ENCODE peak calls at places on chromosomes 16 and 17, in five cellular contexts. Y is GM10248, Z is body of pancreas, L is choroid plexus epithelial cell, U is tibial artery. W is an unnamed sample.

GRCh38 chr16:54361813-54362212 is 75.2 kb upstream of the IRX3 start:
- DNase-seq in U (no peak), Z (no peak), L (no peak), Y (no peak), W (no peak)

GRCh38 chr16:49560018-49560830 is 186.6 kb downstream of the C16orf78 start:
- DNase-seq in U (peak; percentile 52), Z (no peak), L (no peak), Y (no peak), W (no peak)

GRCh38 chr16:79372504-79373184 is 227.9 kb downstream of the MAF start:
- DNase-seq in L (peak; percentile 89), Z (no peak), U (no peak), Y (no peak), W (peak; percentile 94)

GRCh38 chr17:63696381-63696961 is 3.5 kb downstream of the LIMD2 start:
- DNase-seq in Y (peak; percentile 52), U (no peak), L (peak; percentile 49), Z (no peak), W (peak; percentile 31)

GRCh38 chr16:6643083-6643686 is 689.5 kb upstream of the RBFOX1 start:
- DNase-seq in Y (peak; percentile 22), L (peak; percentile 73), U (peak; percentile 55), Z (peak; percentile 28), W (peak; percentile 56)

GRCh38 chr16:47858333-47859067 is 297.3 kb downstream of the ABCC12 start:
- DNase-seq in L (peak; percentile 21), U (no peak), Y (no peak), Z (no peak), W (peak; percentile 23)

GRCh38 chr17:31533546-31534155 is 142.2 kb downstream of the RAB11FIP4 start:
- DNase-seq in U (no peak), Z (no peak), L (peak; percentile 71), Y (no peak), W (peak; percentile 70)

GRCh38 chr17:74519951-74520553 is 11.2 kb downstream of the CD300LB start:
- DNase-seq in L (no peak), Z (no peak), Y (peak; percentile 33), U (peak; percentile 46), W (no peak)

GRCh38 chr16:64585367-64585766 is 536.5 kb downstream of the CDH11 start:
- DNase-seq in Y (no peak), L (no peak), Z (no peak), U (no peak), W (no peak)

GRCh38 chr17:13462161-13462560 is 139.6 kb downstream of the HS3ST3A1 start:
- DNase-seq in U (no peak), Y (no peak), L (peak; percentile 27), Z (no peak), W (no peak)

GRCh38 chr17:289409-289808 is 63.2 kb downstream of the RPH3AL start:
- DNase-seq in Y (no peak), Z (peak; percentile 10), L (no peak), U (peak; percentile 6), W (no peak)

GRCh38 chr17:72456026-72456569 is 335.3 kb downstream of the SOX9 start:
- DNase-seq in Z (peak; percentile 54), Y (no peak), L (peak; percentile 40), U (no peak), W (peak; percentile 80)

GRCh38 chr16:88553739-88554138 is 16.5 kb upstream of the ZC3H18 start:
- DNase-seq in L (no peak), U (no peak), Y (no peak), Z (no peak), W (no peak)

GRCh38 chr17:64064331-64064730 is 43.9 kb upstream of the ICAM2 start:
- DNase-seq in U (no peak), Y (no peak), L (no peak), Z (peak; percentile 71), W (no peak)

GRCh38 chr17:6437956-6438355 is 3.0 kb upstream of the AIPL1 start:
- DNase-seq in Z (no peak), U (no peak), L (no peak), Y (no peak), W (no peak)

GRCh38 chr17:65542595-65542994 is 18.9 kb downstream of the AXIN2 start:
- DNase-seq in Y (no peak), U (no peak), Z (no peak), L (no peak), W (no peak)

GRCh38 chr17:17783121-17783824 is 53.5 kb downstream of the SREBF1 start:
- DNase-seq in Z (peak; percentile 81), Y (peak; percentile 79), L (peak; percentile 36), U (no peak), W (peak; percentile 58)

GRCh38 chr17:27276653-27277156 is 17.2 kb upstream of the WSB1 start:
- DNase-seq in U (no peak), L (no peak), Y (no peak), Z (no peak), W (no peak)

GRCh38 chr17:7296189-7296861 is 1.9 kb upstream of the YBX2 start:
- DNase-seq in Z (peak; percentile 84), U (peak; percentile 74), Y (peak; percentile 87), L (peak; percentile 78), W (peak; percentile 73)

GRCh38 chr16:63461248-63461841 is 1425.1 kb upstream of the CDH8 start:
- DNase-seq in L (peak; percentile 62), Y (no peak), U (no peak), Z (no peak), W (peak; percentile 58)

GRCh38 chr17:72659811-72660210 is 432.7 kb downstream of the SLC39A11 start:
- DNase-seq in Y (no peak), L (no peak), Z (no peak), U (no peak), W (no peak)

GRCh38 chr16:75702247-75702646 is 986 bp upstream of the DUXB start:
- DNase-seq in L (no peak), Z (no peak), U (no peak), Y (no peak), W (peak; percentile 47)

GRCh38 chr16:65783709-65784474 is 582.6 kb upstream of the CDH5 start:
- DNase-seq in Y (no peak), L (peak; percentile 34), Z (no peak), U (no peak), W (no peak)

GRCh38 chr16:10729649-10730048 is 14.0 kb upstream of the NUBP1 start:
- DNase-seq in Z (no peak), Y (no peak), U (no peak), L (peak; percentile 11), W (peak; percentile 92)

GRCh38 chr16:84150926-84151325 is 5.8 kb downstream of the DNAAF1 start:
- DNase-seq in L (no peak), Z (no peak), Y (no peak), U (no peak), W (no peak)

GRCh38 chr16:56931253-56931768 is 631 bp upstream of the HERPUD1 start:
- DNase-seq in L (no peak), Y (peak; percentile 80), U (peak; percentile 31), Z (no peak), W (no peak)

GRCh38 chr17:14198575-14198974 is 38.1 kb downstream of the CDRT15 start:
- DNase-seq in U (no peak), Z (no peak), Y (no peak), L (no peak), W (no peak)

GRCh38 chr17:17041018-17041521 is 1.2 kb upstream of the MPRIP start:
- DNase-seq in L (no peak), Y (no peak), Z (peak; percentile 83), U (peak; percentile 20), W (peak; percentile 24)

GRCh38 chr16:48101069-48101674 is 54.6 kb downstream of the ABCC12 start:
- DNase-seq in Y (peak; percentile 76), L (no peak), U (no peak), Z (peak; percentile 63), W (peak; percentile 55)

GRCh38 chr17:5580367-5580766 is 3.9 kb downstream of the NLRP1 start:
- DNase-seq in Y (no peak), L (peak; percentile 23), U (no peak), Z (no peak), W (peak; percentile 26)

GRCh38 chr17:27603870-27604794 is 26.9 kb upstream of the LGALS9 start:
- DNase-seq in U (no peak), Z (peak; percentile 55), Y (no peak), L (no peak), W (no peak)

GRCh38 chr16:30096862-30097563 is 1.0 kb upstream of the YPEL3 start:
- DNase-seq in U (no peak), Y (no peak), Z (no peak), L (no peak), W (no peak)

GRCh38 chr17:65638221-65638940 is 76.9 kb upstream of the AXIN2 start:
- DNase-seq in Z (no peak), U (no peak), L (peak; percentile 71), Y (no peak), W (no peak)

GRCh38 chr17:47907932-47908562 is 12.0 kb downstream of the SP2 start:
- DNase-seq in Z (no peak), Y (no peak), U (no peak), L (peak; percentile 32), W (no peak)

GRCh38 chr17:47902039-47902744 is 6.2 kb downstream of the SP2 start:
- DNase-seq in Y (no peak), Z (no peak), L (no peak), U (no peak), W (no peak)

GRCh38 chr17:47901423-47901822 is 5.4 kb downstream of the SP2 start:
- DNase-seq in Z (no peak), U (no peak), L (no peak), Y (no peak), W (no peak)

GRCh38 chr17:47906443-47906842 is 10.4 kb downstream of the SP2 start:
- DNase-seq in L (no peak), Y (no peak), Z (no peak), U (no peak), W (no peak)

GRCh38 chr17:47905221-47905733 is 9.2 kb downstream of the SP2 start:
- DNase-seq in Y (no peak), Z (peak; percentile 73), L (peak; percentile 90), U (peak; percentile 81), W (peak; percentile 33)
- TF ChIP-seq CTCF in Y (no peak), Z (no peak), L (peak; percentile 3), U (no peak), W (no peak)

DNA sequence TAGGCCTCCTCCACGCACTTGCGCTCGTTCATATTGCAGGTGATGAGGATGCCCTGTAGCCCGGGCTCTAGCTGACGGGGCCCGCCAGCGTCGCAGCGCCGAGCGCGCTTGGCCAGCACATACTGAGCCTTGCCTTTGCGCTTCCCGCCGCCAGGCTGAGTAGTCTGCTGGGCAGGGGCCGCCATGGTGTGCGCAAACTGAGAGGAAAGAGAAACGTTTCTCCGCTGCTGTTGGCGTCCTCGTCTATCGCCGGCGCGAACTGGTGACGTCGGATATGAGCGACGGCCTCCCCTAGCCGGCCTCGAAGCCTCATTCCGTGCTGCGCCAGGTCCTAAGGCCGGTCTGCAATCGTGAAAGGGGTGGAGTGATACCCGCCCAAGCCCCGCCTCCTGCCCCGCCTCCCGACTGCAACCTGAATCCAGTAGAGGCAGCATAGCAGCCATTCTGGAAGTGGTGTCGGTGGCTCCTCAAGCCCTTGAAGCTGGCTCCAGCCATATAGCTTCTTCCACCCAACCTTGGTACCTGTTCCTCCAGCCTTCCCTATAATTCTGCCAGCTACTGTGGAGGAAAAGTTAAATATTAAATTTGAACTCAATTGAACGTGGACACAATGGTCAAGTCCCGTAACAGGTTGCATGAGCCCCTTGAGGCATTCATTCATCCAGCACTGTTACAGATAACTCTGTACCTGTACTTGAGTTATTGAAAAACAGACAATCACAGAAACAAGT is at the start of gene THUMPD1:
- DNase-seq in Z (peak; percentile 98), L (peak; percentile 97), U (peak; percentile 96), Y (peak; percentile 98), W (peak; percentile 94)
- TF ChIP-seq CTCF in Z (peak; percentile 32), L (peak; percentile 35), U (no peak), Y (no peak), W (no peak)

GRCh38 chr17:46977348-46977747 is 1.7 kb downstream of the RPRML start:
- DNase-seq in L (peak; percentile 54), U (no peak), Z (peak; percentile 79), Y (no peak), W (peak; percentile 40)
- TF ChIP-seq CTCF in L (peak; percentile 49), U (no peak), Z (peak; percentile 43), Y (no peak), W (no peak)

GRCh38 chr16:87470332-87470731 is 22.5 kb downstream of the ZCCHC14 start:
- DNase-seq in U (no peak), Y (no peak), Z (no peak), L (peak; percentile 58), W (no peak)
- TF ChIP-seq CTCF in U (no peak), Y (no peak), Z (no peak), L (no peak), W (no peak)

W was measured in MCF 10A.